ENCODE peak calls at places on chromosomes 13 and 19, in nine cellular contexts. I is kidney; S is IMR-90; C is cardiac muscle cell; M is thoracic aorta; J is tibial nerve; X is GM23338; V is CD4-positive, alpha-beta T cell; N is AG09309. Y is an unnamed sample.

GRCh38 chr19:46716672-46717033 is 261 bp downstream of the PRKD2 start:
- DNase-seq in V (no peak), X (peak), I (no peak), N (no peak), M (no peak), S (no peak), C (peak), J (no peak), Y (no peak)

GRCh38 chr13:25945596-25945995 is 106.2 kb downstream of the SHISA2 start:
- DNase-seq in I (no peak), C (no peak), V (no peak), N (no peak), M (no peak), J (no peak), X (no peak), S (no peak), Y (no peak)

GRCh38 chr19:11587302-11587972 is 9.8 kb upstream of the ZNF627 start:
- DNase-seq in X (peak), J (peak), C (peak), I (peak), V (peak), M (peak), S (peak), N (no peak), Y (peak)

GRCh38 chr19:4709440-4710280 is 14.0 kb downstream of the DPP9 start:
- DNase-seq in C (no peak), V (no peak), M (no peak), J (no peak), I (no peak), X (no peak), S (no peak), N (no peak), Y (no peak)

GRCh38 chr19:55179570-55180484 is at the start of gene SYT5:
- DNase-seq in C (peak), V (peak), M (no peak), X (peak), I (no peak), N (no peak), J (no peak), S (no peak), Y (no peak)

GRCh38 chr13:51148952-51149573 is 38.0 kb upstream of the C13orf42 start:
- DNase-seq in V (no peak), X (peak), S (peak), J (no peak), C (peak), N (peak), M (no peak), I (no peak), Y (peak)

GRCh38 chr19:46009530-46010510 is 13.0 kb downstream of the PGLYRP1 start:
- DNase-seq in I (peak), C (peak), X (peak), M (no peak), J (peak), V (peak), S (peak), N (no peak), Y (no peak)

GRCh38 chr19:8487137-8487851 is 15.1 kb downstream of the PRAM1 start:
- DNase-seq in S (no peak), V (peak), M (no peak), J (no peak), C (no peak), N (no peak), X (no peak), I (no peak), Y (no peak)

GRCh38 chr13:113879017-113879416 is 15.1 kb upstream of the GAS6 start:
- DNase-seq in N (no peak), I (no peak), V (no peak), J (no peak), S (no peak), M (no peak), X (no peak), C (no peak), Y (peak)

GRCh38 chr13:49499889-49500660 is 4.3 kb downstream of the PHF11 start:
- DNase-seq in I (no peak), V (no peak), C (no peak), X (no peak), S (peak), M (no peak), N (peak), J (no peak), Y (no peak)

GRCh38 chr13:73228546-73228945 is 169.7 kb downstream of the KLF5 start:
- DNase-seq in S (peak), X (no peak), I (no peak), C (no peak), J (no peak), V (no peak), M (no peak), N (no peak), Y (no peak)

GRCh38 chr13:76523740-76524382 is 362.3 kb downstream of the KCTD12 start:
- DNase-seq in M (no peak), J (no peak), C (no peak), S (no peak), X (no peak), I (no peak), V (no peak), N (no peak), Y (no peak)

GRCh38 chr13:40161931-40162330 is 504.5 kb downstream of the FOXO1 start:
- DNase-seq in S (no peak), V (no peak), J (no peak), M (no peak), C (no peak), N (no peak), X (no peak), I (no peak), Y (no peak)

GRCh38 chr13:109389456-109389855 is 396.9 kb downstream of the IRS2 start:
- DNase-seq in J (no peak), M (no peak), S (peak), V (no peak), X (no peak), N (no peak), C (no peak), I (no peak), Y (no peak)

GRCh38 chr13:32726374-32727037 is 140.3 kb downstream of the PDS5B start:
- DNase-seq in I (no peak), X (no peak), N (no peak), V (no peak), S (no peak), J (no peak), M (no peak), C (no peak), Y (no peak)

GRCh38 chr13:39516140-39516539 is 86.9 kb downstream of the LHFPL6 start:
- DNase-seq in C (no peak), V (no peak), N (no peak), X (no peak), I (no peak), J (no peak), M (no peak), S (no peak), Y (no peak)

GRCh38 chr19:36489920-36490415 is 607 bp upstream of the ZNF566 start:
- DNase-seq in I (no peak), N (peak), C (peak), V (peak), M (peak), S (peak), X (peak), J (peak), Y (no peak)

GRCh38 chr19:50293263-50294004 is 35.7 kb downstream of the KCNC3 start:
- DNase-seq in I (no peak), X (no peak), S (no peak), V (no peak), M (no peak), J (no peak), N (no peak), C (no peak), Y (no peak)

GRCh38 chr13:102289606-102290005 is 112.2 kb downstream of the FGF14 start:
- DNase-seq in V (no peak), X (no peak), J (no peak), N (no peak), I (no peak), S (peak), C (no peak), M (no peak), Y (no peak)

GRCh38 chr13:99218545-99218944 is 17.9 kb downstream of the UBAC2 start:
- DNase-seq in X (no peak), N (no peak), V (no peak), M (no peak), S (peak), C (no peak), I (no peak), J (no peak), Y (no peak)

GRCh38 chr19:37936166-37936565 is 29.2 kb downstream of the SIPA1L3 start:
- DNase-seq in X (no peak), N (no peak), V (no peak), C (no peak), J (no peak), S (no peak), M (no peak), I (no peak), Y (no peak)

GRCh38 chr19:58153386-58153785 is 2.8 kb upstream of the ZNF329 start:
- DNase-seq in V (no peak), X (no peak), J (no peak), C (no peak), I (no peak), M (no peak), N (no peak), S (no peak), Y (no peak)

GRCh38 chr19:58154679-58155648 is 4.4 kb upstream of the ZNF329 start:
- DNase-seq in C (peak), V (peak), X (peak), I (peak), M (peak), J (peak), S (peak), N (peak), Y (peak)

GRCh38 chr19:58145849-58146248 is 4.7 kb downstream of the ZNF329 start:
- DNase-seq in C (no peak), X (no peak), M (no peak), N (no peak), I (no peak), V (no peak), J (no peak), S (no peak), Y (no peak)

GRCh38 chr19:58154287-58154678 is 3.7 kb upstream of the ZNF329 start:
- DNase-seq in S (peak), V (no peak), J (no peak), M (no peak), X (peak), I (peak), N (peak), C (peak), Y (no peak)

DNA sequence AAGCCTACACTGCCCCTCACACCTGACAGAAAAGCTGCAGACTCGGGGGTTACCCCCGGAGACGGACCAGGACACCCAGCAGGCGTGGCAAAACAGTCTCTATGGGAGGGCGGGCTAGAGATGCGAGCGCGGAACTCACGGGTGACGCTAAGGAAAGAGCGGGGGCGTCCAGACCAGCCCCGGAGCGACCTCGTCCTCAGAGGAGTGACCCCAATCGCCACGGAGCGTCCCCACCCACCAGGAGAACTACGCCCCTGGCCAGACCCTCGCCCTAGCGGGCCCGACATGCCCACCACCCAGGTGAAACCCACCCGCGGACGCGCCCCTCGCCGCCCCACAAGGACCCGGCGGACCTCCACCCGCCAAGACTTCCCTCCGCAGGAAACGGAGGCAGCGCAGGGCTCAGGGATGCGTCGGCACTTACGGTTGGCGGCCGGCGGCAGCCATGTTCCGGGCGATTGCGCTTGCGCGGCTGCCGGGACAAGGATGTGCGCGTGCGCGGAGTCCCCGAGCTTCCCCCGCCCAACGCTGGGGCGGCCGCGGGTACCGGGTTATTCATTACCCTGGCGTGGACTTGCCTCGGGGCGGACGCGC is at the start of gene ZNF329:
- DNase-seq in V (peak), I (peak), C (peak), M (peak), S (peak), J (peak), X (peak), N (peak), Y (peak)
- TF ChIP-seq CTCF in V (no peak), I (no peak), C (no peak), M (peak), S (no peak), J (no peak), X (no peak), N (no peak), Y (no peak)

GRCh38 chr13:93375491-93375890 is 148.9 kb downstream of the GPC6 start:
- DNase-seq in N (no peak), M (no peak), S (no peak), C (no peak), V (no peak), X (no peak), J (no peak), I (no peak), Y (no peak)
- TF ChIP-seq CTCF in N (no peak), M (no peak), S (no peak), C (no peak), V (no peak), X (no peak), J (no peak), I (no peak), Y (no peak)

GRCh38 chr19:33245948-33246728 is 20.5 kb upstream of the SLC7A10 start:
- DNase-seq in I (peak), M (no peak), V (no peak), J (no peak), X (peak), C (no peak), N (no peak), S (no peak), Y (no peak)
- TF ChIP-seq CTCF in I (no peak), M (peak), V (no peak), J (no peak), X (peak), C (peak), N (peak), S (peak), Y (peak)

GRCh38 chr13:28680541-28680940 is 21.6 kb downstream of the POMP start:
- DNase-seq in S (no peak), I (no peak), J (no peak), V (no peak), M (no peak), C (no peak), N (no peak), X (no peak), Y (no peak)

GRCh38 chr13:28684257-28684656 is 25.3 kb downstream of the POMP start:
- DNase-seq in N (no peak), J (no peak), V (no peak), S (no peak), X (peak), C (peak), M (no peak), I (no peak), Y (no peak)

GRCh38 chr13:28685114-28685513 is 26.2 kb downstream of the POMP start:
- DNase-seq in I (no peak), V (no peak), C (no peak), N (no peak), S (no peak), M (no peak), X (no peak), J (no peak), Y (no peak)

GRCh38 chr13:28678809-28679208 is 19.9 kb downstream of the POMP start:
- DNase-seq in M (no peak), N (no peak), J (no peak), V (no peak), X (peak), S (no peak), C (no peak), I (no peak), Y (no peak)

DNA sequence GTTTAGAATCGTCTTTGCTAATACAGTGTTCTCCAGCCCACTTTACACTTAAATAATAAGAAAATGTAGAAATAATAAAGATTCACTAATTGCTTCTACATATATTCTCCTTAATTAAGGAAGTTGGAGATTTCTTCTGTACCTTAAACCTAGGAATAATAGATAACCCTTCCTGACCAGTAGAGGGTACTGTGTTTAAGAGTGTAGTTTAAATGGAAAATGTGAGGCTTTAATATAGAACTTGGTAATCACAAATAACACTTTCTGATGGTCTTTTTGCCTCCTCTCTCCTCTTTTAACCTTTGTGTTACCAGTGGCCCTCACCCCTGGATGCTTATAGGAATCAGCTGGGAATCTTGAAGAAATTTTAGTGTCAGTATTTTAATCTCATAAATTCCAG is 20.7 kb downstream of the POMP start:
- DNase-seq in X (peak), V (no peak), M (no peak), J (no peak), C (no peak), N (no peak), I (no peak), S (peak), Y (no peak)
- TF ChIP-seq CTCF in X (no peak), V (no peak), M (peak), J (peak), C (peak), N (peak), I (peak), S (peak), Y (peak)